ENCODE peak calls at places on chromosomes 13 and 19, in eight cellular contexts. Z, V, J, U, F, C, O and T are unnamed samples.

GRCh38 chr13:37608750-37609339 is 10.3 kb upstream of the POSTN start:
- DNase-seq in Z (peak; percentile 44), V (no peak), J (peak; percentile 26), U (no peak), F (no peak), C (no peak), O (no peak), T (no peak)

GRCh38 chr19:8611391-8611883 is 922 bp upstream of the ADAMTS10 start:
- DNase-seq in Z (no peak), V (no peak), J (no peak), U (no peak), F (no peak), C (no peak), O (peak; percentile 42), T (no peak)

GRCh38 chr13:28558126-28558525 is 63.2 kb upstream of the FLT1 start:
- DNase-seq in Z (peak; percentile 91), V (no peak), J (peak; percentile 89), U (no peak), F (no peak), C (no peak), O (peak; percentile 83), T (no peak)

GRCh38 chr19:6126335-6126974 is 9.0 kb upstream of the ACSBG2 start:
- DNase-seq in Z (peak; percentile 75), V (no peak), J (peak; percentile 64), U (no peak), F (peak; percentile 80), C (no peak), O (peak; percentile 84), T (peak; percentile 63)

GRCh38 chr13:39859898-39860297 is 204.4 kb downstream of the COG6 start:
- DNase-seq in Z (no peak), V (no peak), J (no peak), U (no peak), F (no peak), C (no peak), O (no peak), T (no peak)

GRCh38 chr13:82800391-82800790 is 1081.9 kb downstream of the SLITRK1 start:
- DNase-seq in Z (peak; percentile 10), V (no peak), J (peak; percentile 13), U (no peak), F (no peak), C (no peak), O (no peak), T (no peak)

GRCh38 chr13:97307882-97308624 is 85.9 kb downstream of the MBNL2 start:
- DNase-seq in Z (peak; percentile 35), V (peak; percentile 70), J (peak; percentile 74), U (no peak), F (no peak), C (no peak), O (no peak), T (no peak)

GRCh38 chr13:24651718-24652345 is 28.4 kb upstream of the ATP12A start:
- DNase-seq in Z (no peak), V (no peak), J (no peak), U (no peak), F (no peak), C (no peak), O (no peak), T (no peak)

GRCh38 chr19:11234486-11235075 is 4.8 kb upstream of the ANGPTL8 start:
- DNase-seq in Z (no peak), V (no peak), J (no peak), U (no peak), F (no peak), C (no peak), O (no peak), T (no peak)
- TF ChIP-seq CTCF in Z (no peak), V (no peak), J (no peak), U (no peak), F (no peak), C (no peak), O (no peak), T (no peak)

GRCh38 chr19:51493776-51494175 is 7.8 kb downstream of the SIGLEC12 start:
- DNase-seq in Z (no peak), V (no peak), J (no peak), U (no peak), F (no peak), C (no peak), O (no peak), T (no peak)
- TF ChIP-seq CTCF in Z (no peak), V (no peak), J (no peak), U (no peak), F (no peak), C (no peak), O (no peak), T (no peak)

GRCh38 chr19:58054792-58055482 is 4.1 kb upstream of the ZNF135 start:
- DNase-seq in Z (peak; percentile 23), V (peak; percentile 67), J (no peak), U (no peak), F (no peak), C (no peak), O (no peak), T (peak; percentile 26)
- TF ChIP-seq CTCF in Z (peak; percentile 36), V (no peak), J (no peak), U (no peak), F (no peak), C (no peak), O (peak; percentile 27), T (no peak)

GRCh38 chr13:79626924-79627323 is 146.0 kb downstream of the NDFIP2 start:
- DNase-seq in Z (peak; percentile 14), V (no peak), J (no peak), U (no peak), F (no peak), C (no peak), O (no peak), T (no peak)

GRCh38 chr13:79628463-79628862 is 147.5 kb downstream of the NDFIP2 start:
- DNase-seq in Z (no peak), V (no peak), J (no peak), U (no peak), F (no peak), C (no peak), O (no peak), T (no peak)

GRCh38 chr13:79621449-79621848 is 140.5 kb downstream of the NDFIP2 start:
- DNase-seq in Z (no peak), V (no peak), J (no peak), U (no peak), F (peak; percentile 9), C (no peak), O (no peak), T (no peak)

GRCh38 chr13:79621902-79622301 is 140.9 kb downstream of the NDFIP2 start:
- DNase-seq in Z (no peak), V (no peak), J (no peak), U (no peak), F (no peak), C (no peak), O (no peak), T (no peak)

DNA sequence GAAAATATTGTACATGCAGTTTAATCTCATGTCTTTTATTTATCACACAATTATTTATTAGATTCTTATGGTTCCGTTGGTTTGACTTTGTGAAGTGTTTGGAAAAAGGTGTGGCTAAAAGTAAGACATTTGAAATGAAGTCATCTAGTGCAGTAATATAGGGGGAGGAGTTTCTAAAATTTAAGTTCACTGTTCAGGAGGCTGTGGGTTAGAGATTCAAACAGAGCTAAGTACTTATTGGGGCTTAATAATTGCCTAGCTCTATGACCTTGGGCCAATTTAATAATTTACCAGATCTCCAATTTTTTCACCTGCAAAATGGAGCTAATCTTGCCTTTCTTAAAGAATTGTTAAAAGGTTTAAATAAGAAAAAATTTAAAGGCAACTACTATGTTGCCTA is 144.6 kb downstream of the NDFIP2 start:
- DNase-seq in Z (no peak), V (no peak), J (no peak), U (no peak), F (no peak), C (no peak), O (no peak), T (no peak)
- TF ChIP-seq CTCF in Z (no peak), V (no peak), J (no peak), U (no peak), F (no peak), C (no peak), O (no peak), T (no peak)

GRCh38 chr19:1650627-1651009 is 1.8 kb downstream of the TCF3 start:
- DNase-seq in Z (peak; percentile 31), V (no peak), J (peak; percentile 28), U (no peak), F (peak; percentile 68), C (no peak), O (peak; percentile 79), T (no peak)
- TF ChIP-seq CTCF in Z (peak; percentile 10), V (no peak), J (peak; percentile 22), U (no peak), F (peak; percentile 12), C (no peak), O (peak; percentile 17), T (no peak)

DNA sequence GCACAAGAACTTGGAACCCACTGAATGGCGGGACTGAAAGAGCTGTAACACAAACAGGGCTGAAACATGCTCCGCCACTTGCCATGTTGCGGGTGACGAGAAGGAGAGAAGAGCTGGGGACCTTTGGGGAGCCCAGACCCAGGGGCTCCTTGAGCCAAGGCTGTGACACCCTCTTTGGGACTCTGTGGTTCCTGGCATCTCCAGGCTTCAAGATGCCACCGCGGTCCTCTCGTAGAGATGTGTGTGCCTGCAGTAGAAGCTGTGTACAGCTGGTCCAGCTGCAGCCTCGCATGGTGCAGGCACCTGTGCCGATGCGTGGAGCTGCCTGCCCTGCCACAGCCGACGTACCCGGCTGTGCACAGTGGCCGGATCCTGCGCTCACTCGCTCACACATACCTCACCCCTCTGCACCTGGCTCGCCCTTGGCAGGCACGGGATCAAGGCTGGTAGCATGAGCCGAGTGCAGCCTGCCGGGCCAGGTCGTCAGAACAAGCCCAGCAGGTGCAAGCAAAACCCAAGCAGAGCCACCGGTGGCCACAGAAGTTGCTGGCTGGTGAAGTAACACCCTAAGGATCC is 1385.8 kb downstream of the PCDH9 start:
- DNase-seq in Z (no peak), V (no peak), J (no peak), U (no peak), F (no peak), C (no peak), O (no peak), T (no peak)
- TF ChIP-seq CTCF in Z (no peak), V (no peak), J (no peak), U (no peak), F (no peak), C (no peak), O (no peak), T (no peak)

DNA sequence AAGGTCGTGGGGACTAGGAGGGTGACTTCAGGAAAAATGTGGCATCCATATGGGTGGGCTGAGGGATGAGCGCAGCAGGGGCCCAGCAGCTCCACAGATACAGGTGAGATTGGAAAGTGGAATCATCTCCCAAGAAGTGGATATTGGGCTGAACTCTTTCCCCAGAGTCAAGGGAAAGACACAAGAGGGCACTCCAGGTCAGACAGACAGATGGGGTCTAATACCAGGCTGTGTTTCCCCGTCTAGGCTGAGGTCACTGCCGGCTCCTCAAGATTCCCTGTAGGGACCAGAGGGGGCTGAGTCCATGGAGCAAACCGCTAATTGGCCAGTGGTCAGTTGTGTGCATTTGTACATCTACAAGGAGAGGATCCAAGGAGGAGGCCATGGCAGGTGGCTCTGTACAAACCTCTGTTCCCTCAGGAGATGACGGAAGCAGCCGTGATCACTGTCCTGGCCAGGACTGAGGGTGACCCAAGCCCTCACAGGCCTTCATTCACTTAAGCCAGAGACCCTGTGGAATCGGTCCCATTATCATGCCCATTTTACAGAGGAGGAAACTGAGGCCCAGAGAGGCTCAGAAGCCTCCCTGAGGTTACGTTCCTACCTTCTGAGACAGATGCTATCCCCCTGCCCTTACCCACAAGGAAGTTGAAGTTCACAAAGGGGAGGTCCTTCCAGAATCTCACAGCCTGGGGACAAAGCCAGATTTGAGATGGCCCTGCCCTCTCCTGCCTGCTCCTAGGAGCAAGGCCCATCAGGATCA is 14.9 kb upstream of the IGLON5 start:
- DNase-seq in Z (no peak), V (peak; percentile 32), J (no peak), U (no peak), F (no peak), C (no peak), O (no peak), T (no peak)
- TF ChIP-seq CTCF in Z (no peak), V (no peak), J (no peak), U (no peak), F (peak; percentile 17), C (no peak), O (no peak), T (no peak)

GRCh38 chr19:41930926-41931592 is 2.8 kb upstream of the ERFL start:
- DNase-seq in Z (no peak), V (no peak), J (no peak), U (no peak), F (peak; percentile 46), C (no peak), O (peak; percentile 92), T (no peak)
- TF ChIP-seq CTCF in Z (peak; percentile 46), V (no peak), J (peak; percentile 42), U (no peak), F (peak; percentile 51), C (no peak), O (peak; percentile 85), T (no peak)